ENCODE peak calls at places on chromosomes 12 and 14, in six cellular contexts. U is H9, T is mesenchymal stem cell, X is IMR-90, I is mesendoderm, W is H1. Q is an unnamed sample.

GRCh38 chr12:6084261-6084968 is 40.1 kb downstream of the VWF start:
- DNase-seq in W (no peak), X (peak), T (peak), U (peak), I (peak), Q (peak)

GRCh38 chr14:24816011-24816928 is 182.3 kb upstream of the GZMB start:
- DNase-seq in X (peak), I (no peak), T (no peak), U (no peak), W (no peak), Q (no peak)

GRCh38 chr14:74412753-74413152 is 13.3 kb downstream of the SYNDIG1L start:
- DNase-seq in T (no peak), X (no peak), I (no peak), U (no peak), W (no peak), Q (no peak)

GRCh38 chr12:101941306-101942000 is 64.1 kb downstream of the DRAM1 start:
- DNase-seq in X (no peak), I (peak), T (no peak), W (no peak), U (no peak), Q (no peak)

GRCh38 chr12:79560165-79560889 is 130.4 kb downstream of the PAWR start:
- DNase-seq in W (no peak), U (no peak), T (no peak), I (no peak), X (no peak), Q (no peak)

GRCh38 chr12:49165114-49165513 is 23.8 kb downstream of the TUBA1A start:
- DNase-seq in T (no peak), W (no peak), U (no peak), I (no peak), X (no peak), Q (no peak)

GRCh38 chr14:56189306-56189705 is 71.1 kb downstream of the PELI2 start:
- DNase-seq in T (peak), I (peak), X (peak), W (no peak), U (no peak), Q (no peak)

GRCh38 chr12:52630609-52631200 is 12.3 kb upstream of the KRT73 start:
- DNase-seq in T (no peak), X (no peak), W (no peak), I (no peak), U (peak), Q (no peak)

GRCh38 chr12:30996752-30997151 is 70.2 kb downstream of the TSPAN11 start:
- DNase-seq in I (no peak), T (no peak), X (no peak), U (no peak), W (no peak), Q (no peak)

GRCh38 chr12:18250313-18250916 is 10.9 kb upstream of the PIK3C2G start:
- DNase-seq in U (no peak), T (peak), X (peak), I (peak), W (peak), Q (peak)

GRCh38 chr12:111448831-111449790 is 43.4 kb downstream of the SH2B3 start:
- DNase-seq in X (no peak), T (no peak), W (no peak), U (no peak), I (no peak), Q (no peak)

GRCh38 chr12:2389079-2389790 is 336.4 kb downstream of the CACNA1C start:
- DNase-seq in U (peak), I (no peak), W (no peak), T (no peak), X (peak), Q (no peak)

GRCh38 chr14:59869381-59870255 is 958 bp downstream of the RTN1 start:
- DNase-seq in X (no peak), U (peak), W (no peak), I (peak), T (no peak), Q (no peak)

GRCh38 chr14:36655963-36656768 is 5.5 kb upstream of the PAX9 start:
- DNase-seq in X (no peak), T (peak), U (peak), W (no peak), I (peak), Q (no peak)

GRCh38 chr14:91957876-91958313 is 10.4 kb upstream of the FBLN5 start:
- DNase-seq in I (no peak), W (no peak), T (no peak), U (no peak), X (no peak), Q (no peak)

GRCh38 chr12:105352940-105353635 is 22.6 kb downstream of the C12orf75 start:
- DNase-seq in I (peak), T (no peak), U (no peak), X (no peak), W (no peak), Q (no peak)

GRCh38 chr12:111304642-111305071 is 64.2 kb downstream of the PHETA1 start:
- DNase-seq in U (peak), X (no peak), T (no peak), I (peak), W (peak), Q (no peak)

GRCh38 chr14:65104791-65105190 is 2.5 kb upstream of the MAX start:
- DNase-seq in X (no peak), W (no peak), T (no peak), I (no peak), U (no peak), Q (no peak)

GRCh38 chr14:61872452-61872851 is 110.2 kb downstream of the SNAPC1 start:
- DNase-seq in I (no peak), W (no peak), U (no peak), X (no peak), T (no peak), Q (no peak)

GRCh38 chr12:90124914-90125313 is 416.3 kb upstream of the ATP2B1 start:
- DNase-seq in I (no peak), T (no peak), W (no peak), X (no peak), U (no peak), Q (no peak)

GRCh38 chr12:132045751-132046150 is 96.0 kb downstream of the EP400 start:
- DNase-seq in U (no peak), W (no peak), T (no peak), I (no peak), X (no peak), Q (no peak)
- H2AK5ac ChIP-seq in U (no peak), W (no peak), T (no peak), I (no peak), X (peak), Q (no peak)

GRCh38 chr14:41295734-41296133 is 310.9 kb upstream of the LRFN5 start:
- DNase-seq in U (no peak), T (no peak), I (no peak), X (no peak), W (no peak), Q (no peak)
- H3K4ac ChIP-seq in U (no peak), T (no peak), I (no peak), X (no peak), W (no peak), Q (no peak)

DNA sequence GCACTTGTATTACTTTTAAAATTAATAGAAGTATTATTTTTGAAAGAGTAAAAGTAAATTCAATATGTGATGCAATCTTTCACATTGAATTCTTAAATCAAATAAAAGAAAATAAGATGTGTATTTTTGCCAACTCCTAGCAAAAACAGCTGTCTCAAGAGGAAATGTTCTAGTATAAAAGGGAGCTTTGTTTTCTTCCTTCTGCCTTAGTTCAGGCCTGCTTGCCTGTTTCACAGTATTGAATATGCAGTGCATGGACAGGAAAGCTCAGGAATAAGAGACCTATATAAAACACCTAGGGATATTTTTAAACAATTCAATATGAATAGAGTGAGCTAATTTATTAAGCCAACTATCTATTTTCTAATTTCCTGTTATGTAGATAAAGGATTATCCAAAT is 294.8 kb upstream of the G2E3 start:
- DNase-seq in X (no peak), W (no peak), T (no peak), U (no peak), I (no peak), Q (no peak)
- H2BK15ac ChIP-seq in X (no peak), W (no peak), T (no peak), U (no peak), I (no peak), Q (no peak)

GRCh38 chr14:68604822-68605221 is 188.0 kb downstream of the ZFP36L1 start:
- DNase-seq in X (no peak), U (no peak), W (no peak), I (no peak), T (no peak), Q (no peak)
- H2AK5ac ChIP-seq in X (no peak), U (no peak), W (no peak), I (no peak), T (peak), Q (no peak)

GRCh38 chr12:51362307-51362706 is 15.8 kb upstream of the CELA1 start:
- DNase-seq in I (no peak), T (no peak), X (no peak), U (no peak), W (no peak), Q (no peak)

GRCh38 chr12:51365276-51365675 is 18.8 kb upstream of the CELA1 start:
- DNase-seq in T (no peak), W (no peak), U (no peak), I (no peak), X (no peak), Q (no peak)

GRCh38 chr12:51364026-51364425 is 17.5 kb upstream of the CELA1 start:
- DNase-seq in U (no peak), T (no peak), X (no peak), W (no peak), I (no peak), Q (no peak)

GRCh38 chr12:51361419-51362016 is 15.0 kb upstream of the CELA1 start:
- DNase-seq in T (no peak), W (no peak), U (no peak), I (no peak), X (no peak), Q (no peak)

GRCh38 chr12:51362747-51363342 is 16.4 kb upstream of the CELA1 start:
- DNase-seq in X (no peak), U (no peak), I (no peak), T (no peak), W (no peak), Q (no peak)
- H3K4ac ChIP-seq in X (no peak), U (no peak), I (no peak), T (no peak), W (no peak), Q (no peak)

GRCh38 chr14:82045339-82045738 is 511.7 kb upstream of the SEL1L start:
- DNase-seq in X (no peak), U (no peak), T (no peak), I (no peak), W (no peak), Q (no peak)
- H2BK15ac ChIP-seq in X (no peak), U (no peak), T (no peak), I (no peak), W (no peak), Q (no peak)

GRCh38 chr14:33774866-33775519 is 175.9 kb downstream of the EGLN3 start:
- DNase-seq in U (no peak), T (no peak), I (peak), X (no peak), W (no peak), Q (no peak)
- H2AK5ac ChIP-seq in U (no peak), T (peak), I (no peak), X (no peak), W (no peak), Q (no peak)

DNA sequence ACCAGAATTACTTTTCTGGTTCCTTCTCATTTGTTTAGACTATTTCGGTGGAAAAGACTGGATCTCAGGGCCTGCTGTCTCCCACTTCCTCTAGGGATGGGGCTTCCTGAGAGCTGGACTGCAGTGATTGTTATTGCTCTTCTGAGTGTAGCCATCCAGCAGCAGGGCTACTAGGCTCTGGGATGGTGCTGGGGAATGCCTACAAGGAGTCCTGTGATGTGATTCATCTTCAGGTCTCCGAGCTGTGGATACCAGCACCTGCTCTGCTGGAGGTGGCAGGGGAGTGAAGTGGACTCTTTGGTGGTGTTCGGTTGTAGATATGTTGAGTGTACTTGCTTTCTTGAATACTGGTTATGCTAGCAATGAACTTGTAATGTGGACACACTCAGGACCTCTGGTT is 42.7 kb downstream of the AEBP2 start:
- DNase-seq in U (no peak), X (no peak), I (peak), T (peak), W (no peak), Q (no peak)
- H3K4ac ChIP-seq in U (no peak), X (no peak), I (no peak), T (no peak), W (no peak), Q (no peak)

DNA sequence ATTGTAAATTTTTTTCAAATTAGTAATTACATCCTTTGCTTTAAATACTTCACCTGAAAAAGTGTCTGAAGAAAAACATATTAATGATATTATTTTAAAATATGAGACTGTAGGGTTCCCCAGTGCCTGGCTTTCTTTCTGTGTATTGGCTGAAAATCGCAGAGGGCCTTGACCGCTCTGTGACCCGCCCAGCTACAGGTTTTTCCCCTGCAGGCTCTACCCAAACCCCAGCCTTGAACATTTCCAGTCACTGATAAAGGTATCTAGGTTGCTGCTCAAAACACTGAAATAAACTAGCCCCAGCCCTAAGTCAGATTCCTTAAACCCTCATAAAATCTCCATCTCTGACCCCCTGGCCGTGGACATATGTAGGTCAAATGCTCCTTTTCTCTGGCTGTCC is 11.9 kb downstream of the KLRG1 start:
- DNase-seq in T (no peak), X (no peak), U (no peak), I (no peak), W (no peak), Q (no peak)
- H2BK15ac ChIP-seq in T (no peak), X (no peak), U (no peak), I (no peak), W (no peak), Q (no peak)

Q was measured in neuronal stem cell.